ENCODE peak calls at places on chromosomes 12 and 14, in eight cellular contexts. L is GM23338, Q is HCT116, J is K562, A is Panc1, S is HepG2, H is upper lobe of left lung, C is GM12878. G is an unnamed sample.

GRCh38 chr14:69715725-69716482 is 51.0 kb upstream of the SRSF5 start:
- ATAC-seq in L (no peak), Q (no peak), J (no peak), A (no peak), S (no peak), H (peak), C (no peak), G (peak)

GRCh38 chr14:35343709-35344474 is 51.7 kb downstream of the PSMA6 start:
- ATAC-seq in L (no peak), Q (no peak), J (no peak), A (no peak), S (no peak), H (no peak), C (no peak), G (no peak)

GRCh38 chr14:61174395-61175386 is 106.4 kb downstream of the TMEM30B start:
- ATAC-seq in L (peak), Q (no peak), J (no peak), A (no peak), S (no peak), H (no peak), C (no peak), G (no peak)

GRCh38 chr12:68280240-68280639 is 26.8 kb upstream of the IL22 start:
- ATAC-seq in L (no peak), Q (no peak), J (no peak), A (no peak), S (no peak), H (no peak), C (no peak), G (no peak)

GRCh38 chr12:64116969-64117368 is 105.1 kb downstream of the KICS2 start:
- ATAC-seq in L (no peak), Q (no peak), J (no peak), A (no peak), S (no peak), H (no peak), C (no peak), G (no peak)

GRCh38 chr12:39595923-39596322 is 23.7 kb downstream of the ABCD2 start:
- ATAC-seq in L (no peak), Q (no peak), J (peak), A (no peak), S (no peak), H (no peak), C (no peak), G (peak)

GRCh38 chr12:34108405-34108803 is 86.1 kb downstream of the ALG10 start:
- ATAC-seq in L (peak), Q (no peak), J (peak), A (no peak), S (peak), H (peak), C (no peak), G (no peak)

GRCh38 chr12:79983969-79984629 is 49.2 kb upstream of the PPP1R12A start:
- ATAC-seq in L (peak), Q (no peak), J (peak), A (no peak), S (no peak), H (peak), C (no peak), G (no peak)

GRCh38 chr14:55383541-55384140 is 28.0 kb downstream of the ATG14 start:
- ATAC-seq in L (no peak), Q (peak), J (peak), A (peak), S (no peak), H (no peak), C (no peak), G (no peak)

GRCh38 chr14:97456958-97457357 is 659.8 kb downstream of the VRK1 start:
- ATAC-seq in L (no peak), Q (peak), J (no peak), A (no peak), S (no peak), H (peak), C (peak), G (no peak)

GRCh38 chr12:128543971-128544370 is 277.0 kb downstream of the TMEM132C start:
- ATAC-seq in L (no peak), Q (no peak), J (no peak), A (no peak), S (no peak), H (no peak), C (no peak), G (no peak)

GRCh38 chr14:36070056-36071043 is 106.2 kb downstream of the PTCSC3 start:
- ATAC-seq in L (peak), Q (peak), J (peak), A (peak), S (peak), H (peak), C (peak), G (no peak)

GRCh38 chr12:64714551-64714968 is 44.6 kb downstream of the GNS start:
- ATAC-seq in L (no peak), Q (no peak), J (no peak), A (no peak), S (no peak), H (no peak), C (peak), G (no peak)

GRCh38 chr12:94961413-94961812 is 42.1 kb downstream of the NDUFA12 start:
- ATAC-seq in L (no peak), Q (no peak), J (no peak), A (no peak), S (no peak), H (no peak), C (no peak), G (no peak)

GRCh38 chr14:35079742-35080141 is 33.7 kb downstream of the FAM177A1 start:
- ATAC-seq in L (no peak), Q (no peak), J (no peak), A (no peak), S (peak), H (peak), C (no peak), G (no peak)

GRCh38 chr12:42982828-42983227 is 393.3 kb upstream of the PRICKLE1 start:
- ATAC-seq in L (no peak), Q (no peak), J (no peak), A (no peak), S (no peak), H (no peak), C (no peak), G (no peak)
- TF ChIP-seq POLR2AphosphoS5 in L (no peak), Q (no peak), J (no peak), A (no peak), S (no peak), H (no peak), C (no peak), G (no peak)

GRCh38 chr14:60165547-60165876 is 314 bp upstream of the DHRS7 start:
- ATAC-seq in L (no peak), Q (no peak), J (no peak), A (no peak), S (no peak), H (peak), C (no peak), G (no peak)

GRCh38 chr14:60164404-60164716 is 838 bp downstream of the DHRS7 start:
- ATAC-seq in L (no peak), Q (no peak), J (no peak), A (no peak), S (peak), H (no peak), C (peak), G (no peak)

GRCh38 chr14:60163741-60164140 is 1.5 kb downstream of the DHRS7 start:
- ATAC-seq in L (no peak), Q (no peak), J (no peak), A (no peak), S (no peak), H (no peak), C (no peak), G (no peak)

GRCh38 chr14:60164717-60165546 is at the start of gene DHRS7:
- ATAC-seq in L (peak), Q (peak), J (peak), A (peak), S (peak), H (peak), C (peak), G (peak)

DNA sequence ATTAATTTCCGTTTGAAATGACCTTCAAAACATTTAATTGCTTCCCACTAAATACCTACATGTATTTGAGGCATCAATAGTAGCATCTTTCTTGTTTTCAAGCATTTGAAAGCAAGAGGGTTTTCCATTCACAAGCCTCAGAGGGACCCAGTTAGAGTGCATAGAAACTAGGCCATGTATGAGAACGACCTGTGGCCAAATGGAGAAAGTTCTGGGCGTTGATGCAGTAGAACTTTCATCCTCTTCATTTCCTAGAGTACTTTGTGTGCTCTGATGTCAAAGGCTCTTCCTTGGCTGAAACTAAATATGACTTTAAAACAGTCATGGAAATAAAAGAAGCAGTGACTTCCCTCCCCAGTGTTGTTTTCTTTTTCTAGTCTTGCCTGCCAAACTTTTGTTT is 946 bp upstream of the DHRS7 start:
- ATAC-seq in L (no peak), Q (no peak), J (no peak), A (no peak), S (no peak), H (no peak), C (no peak), G (no peak)
- TF ChIP-seq POLR2AphosphoS5 in L (no peak), Q (no peak), J (no peak), A (no peak), S (no peak), H (no peak), C (no peak), G (no peak)

GRCh38 chr14:93083898-93084297 is 31.8 kb downstream of the ITPK1 start:
- ATAC-seq in L (no peak), Q (no peak), J (no peak), A (no peak), S (no peak), H (no peak), C (no peak), G (no peak)

GRCh38 chr14:93086441-93087055 is 29.2 kb downstream of the ITPK1 start:
- ATAC-seq in L (peak), Q (no peak), J (no peak), A (no peak), S (no peak), H (no peak), C (peak), G (no peak)

GRCh38 chr14:93084402-93084801 is 31.3 kb downstream of the ITPK1 start:
- ATAC-seq in L (no peak), Q (no peak), J (no peak), A (no peak), S (no peak), H (no peak), C (no peak), G (no peak)

GRCh38 chr14:93085916-93086315 is 29.8 kb downstream of the ITPK1 start:
- ATAC-seq in L (peak), Q (no peak), J (peak), A (peak), S (no peak), H (no peak), C (peak), G (no peak)

DNA sequence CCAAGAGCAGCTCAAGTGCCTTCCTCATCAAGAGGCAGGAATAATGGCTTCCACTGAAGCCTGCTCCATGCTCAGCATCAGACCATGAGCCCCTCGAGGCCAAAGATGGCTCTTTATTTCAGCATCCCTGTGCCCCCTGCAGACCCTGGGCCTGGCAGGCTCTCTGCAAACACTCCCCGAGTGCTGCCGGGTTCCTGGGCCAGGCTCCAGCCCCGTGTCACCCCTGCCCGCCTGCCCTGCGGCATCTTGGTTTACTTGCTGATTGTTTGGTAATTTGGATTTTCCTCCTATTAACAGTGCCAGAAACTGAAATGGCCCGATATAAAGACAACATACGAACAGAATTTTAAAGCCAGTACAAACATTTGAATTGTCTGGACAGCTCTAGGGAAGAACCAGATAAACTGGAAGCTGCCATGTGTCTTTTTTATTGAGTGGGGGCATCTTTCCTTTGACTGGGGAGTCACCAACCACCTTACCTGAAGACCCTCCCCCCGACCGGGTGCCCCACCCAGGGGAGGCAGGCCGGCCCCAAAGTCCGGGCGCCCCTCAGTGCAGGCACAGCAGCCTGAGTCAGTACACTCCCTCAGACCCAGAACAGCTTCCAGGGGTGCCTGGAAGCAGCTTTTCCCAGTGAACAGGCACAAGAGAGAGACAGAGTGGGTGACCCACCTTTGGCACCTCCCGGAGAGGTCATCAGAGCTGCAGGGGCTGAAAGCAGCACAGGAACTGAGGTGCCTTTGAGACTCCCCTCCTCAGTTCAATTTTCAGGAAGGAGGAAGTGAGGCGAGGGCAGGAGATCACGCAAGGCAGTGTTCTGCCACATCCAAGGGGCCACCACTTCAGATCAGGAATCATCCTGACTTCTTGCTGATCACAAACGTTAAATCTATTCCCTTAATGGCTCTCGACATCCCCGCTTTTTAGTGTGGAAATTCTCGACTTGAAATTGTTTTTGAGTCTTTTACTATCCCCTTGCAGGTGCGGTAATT is 30.6 kb downstream of the ITPK1 start:
- ATAC-seq in L (no peak), Q (no peak), J (no peak), A (no peak), S (no peak), H (no peak), C (no peak), G (no peak)
- TF ChIP-seq POLR2AphosphoS5 in L (no peak), Q (no peak), J (no peak), A (no peak), S (no peak), H (no peak), C (no peak), G (no peak)

DNA sequence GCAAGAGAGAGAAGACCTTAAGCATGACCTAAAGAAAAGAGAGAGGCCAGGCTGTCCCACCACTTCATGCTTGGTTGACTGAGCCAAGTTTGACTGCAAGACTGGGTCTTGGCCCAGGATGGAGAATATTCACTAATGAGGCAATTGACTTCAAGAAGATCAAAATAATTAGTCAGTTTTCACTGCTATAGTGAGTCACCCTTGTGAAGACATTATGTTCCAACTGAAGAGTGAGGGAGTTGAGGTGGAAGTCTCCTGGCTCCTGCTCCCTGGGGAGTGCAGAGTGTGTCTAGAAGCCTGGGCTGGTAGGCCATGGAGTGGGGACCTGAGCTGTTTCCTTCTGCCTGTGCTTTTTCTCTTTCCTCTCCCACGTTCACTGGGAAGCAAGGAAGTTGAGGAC is 117.6 kb downstream of the CACNA1C start:
- ATAC-seq in L (no peak), Q (no peak), J (no peak), A (no peak), S (no peak), H (peak), C (no peak), G (peak)
- TF ChIP-seq POLR2AphosphoS5 in L (no peak), Q (no peak), J (no peak), A (no peak), S (no peak), H (no peak), C (no peak), G (peak)

DNA sequence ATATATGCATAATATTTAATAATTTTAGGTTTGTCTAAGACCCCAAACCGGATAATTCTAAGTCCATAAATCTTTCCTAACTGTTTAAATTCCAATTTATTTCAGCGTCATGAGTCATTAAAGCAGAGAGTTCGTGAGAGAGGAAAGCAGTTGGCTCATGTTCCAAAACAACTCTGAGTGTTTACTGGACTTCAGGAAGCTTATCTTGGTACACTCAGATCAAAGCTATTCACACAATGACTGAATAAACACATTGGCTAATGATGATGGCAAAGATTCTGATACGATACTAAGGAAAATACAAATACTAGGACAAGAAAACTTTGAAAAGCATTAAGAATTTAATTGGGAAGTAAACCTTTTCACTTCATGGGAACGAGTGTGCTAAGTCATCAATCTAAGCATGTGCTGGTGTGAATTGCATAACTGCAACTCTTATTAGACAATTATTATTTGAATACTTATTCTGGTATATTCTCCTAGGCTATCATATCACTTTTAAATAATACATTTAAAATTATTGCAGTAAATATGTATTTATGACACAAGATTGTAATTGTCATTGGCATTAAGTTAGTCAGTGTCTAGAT is 34.8 kb upstream of the CLEC14A start:
- ATAC-seq in L (no peak), Q (no peak), J (no peak), A (no peak), S (peak), H (no peak), C (no peak), G (peak)
- TF ChIP-seq POLR2AphosphoS5 in L (no peak), Q (no peak), J (no peak), A (no peak), S (no peak), H (peak), C (no peak), G (peak)

DNA sequence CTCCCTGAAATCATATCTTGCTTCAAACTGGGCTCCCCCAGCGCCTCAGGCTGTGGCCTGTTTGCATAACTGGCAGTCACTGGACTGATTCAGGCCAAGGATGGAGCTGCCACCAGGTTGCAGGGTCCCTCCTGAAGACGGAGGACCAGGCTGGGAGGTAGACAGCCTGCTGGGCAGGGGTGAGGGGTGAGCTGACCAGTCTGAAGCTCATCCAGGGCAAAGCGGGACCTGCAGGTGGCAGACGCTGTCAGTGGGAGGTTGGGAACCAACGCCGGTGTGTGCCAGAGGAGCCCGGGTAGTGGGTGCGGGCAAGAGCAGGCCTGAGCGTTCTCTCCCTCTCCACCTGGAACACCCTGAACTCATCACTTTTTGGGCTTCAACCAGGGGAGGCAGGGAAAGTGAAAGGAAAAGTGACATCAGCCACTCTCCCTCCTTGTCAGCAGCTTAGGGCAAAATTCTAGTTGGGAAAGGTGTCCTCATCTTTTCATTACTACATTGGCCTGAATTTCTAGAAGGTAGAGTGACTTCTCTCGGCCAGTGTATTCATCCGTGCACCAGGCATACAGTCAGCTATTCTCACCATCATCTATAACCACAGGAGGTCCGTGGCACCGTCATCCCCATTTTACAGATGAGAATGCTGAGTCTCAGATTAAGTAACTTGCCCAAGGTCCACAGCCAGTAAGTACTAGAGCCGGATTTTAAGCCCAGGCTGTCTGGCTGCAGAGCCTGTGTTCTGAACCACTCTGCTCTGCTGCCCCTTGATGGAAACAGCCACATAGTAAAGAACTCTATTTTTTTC is 219.0 kb downstream of the SLC41A2 start:
- ATAC-seq in L (no peak), Q (no peak), J (no peak), A (no peak), S (peak), H (no peak), C (peak), G (no peak)
- TF ChIP-seq POLR2AphosphoS5 in L (no peak), Q (no peak), J (no peak), A (no peak), S (no peak), H (no peak), C (no peak), G (no peak)

GRCh38 chr12:43038991-43039390 is 449.4 kb upstream of the PRICKLE1 start:
- ATAC-seq in L (no peak), Q (no peak), J (no peak), A (no peak), S (no peak), H (no peak), C (no peak), G (no peak)
- TF ChIP-seq POLR2AphosphoS5 in L (no peak), Q (no peak), J (no peak), A (no peak), S (no peak), H (no peak), C (no peak), G (no peak)